ENCODE peak calls at places on chromosome 11, in ten cellular contexts. One of them, this sample, is unnamed.
A peak's percentile ranks its signal among the peaks of the same experiment; 100 is the strongest.

GRCh38 chr11:2584812-2585565 is 114.8 kb downstream of the KCNQ1OT1 start:
- DNase-seq in GM12865: no peak
- DNase-seq in HFF-Myc: no peak
- DNase-seq in PC-9: no peak
- DNase-seq in choroid plexus epithelial cell: no peak
- DNase-seq in foreskin fibroblast: no peak
- DNase-seq in right lobe of liver: no peak
- DNase-seq in spleen: peak; percentile 71
- DNase-seq in cardiac muscle cell: no peak
- DNase-seq in Peyer's patch: no peak
- DNase-seq in this sample: no peak

GRCh38 chr11:86162257-86162656 is 82.3 kb upstream of the EED start:
- DNase-seq in Peyer's patch: no peak
- DNase-seq in foreskin fibroblast: peak; percentile 85
- DNase-seq in choroid plexus epithelial cell: peak; percentile 87
- DNase-seq in spleen: no peak
- DNase-seq in GM12865: no peak
- DNase-seq in right lobe of liver: no peak
- DNase-seq in HFF-Myc: peak; percentile 71
- DNase-seq in cardiac muscle cell: no peak
- DNase-seq in PC-9: no peak
- DNase-seq in this sample: peak; percentile 46

GRCh38 chr11:68840661-68841653 is 759 bp downstream of the CPT1A start:
- DNase-seq in Peyer's patch: peak; percentile 87
- DNase-seq in PC-9: peak; percentile 62
- DNase-seq in HFF-Myc: no peak
- DNase-seq in cardiac muscle cell: peak; percentile 33
- DNase-seq in choroid plexus epithelial cell: peak; percentile 53
- DNase-seq in spleen: peak; percentile 93
- DNase-seq in GM12865: peak; percentile 44
- DNase-seq in foreskin fibroblast: peak; percentile 35
- DNase-seq in right lobe of liver: peak; percentile 90
- DNase-seq in this sample: no peak

GRCh38 chr11:794766-795637 is 3.1 kb downstream of the SLC25A22 start:
- DNase-seq in choroid plexus epithelial cell: no peak
- DNase-seq in foreskin fibroblast: no peak
- DNase-seq in right lobe of liver: no peak
- DNase-seq in PC-9: peak; percentile 35
- DNase-seq in GM12865: peak; percentile 41
- DNase-seq in HFF-Myc: no peak
- DNase-seq in cardiac muscle cell: no peak
- DNase-seq in spleen: peak; percentile 83
- DNase-seq in Peyer's patch: peak; percentile 65
- DNase-seq in this sample: no peak

GRCh38 chr11:17412488-17413180 is 24.2 kb upstream of the KCNJ11 start:
- DNase-seq in GM12865: no peak
- DNase-seq in HFF-Myc: no peak
- DNase-seq in cardiac muscle cell: no peak
- DNase-seq in right lobe of liver: no peak
- DNase-seq in foreskin fibroblast: no peak
- DNase-seq in Peyer's patch: peak; percentile 39
- DNase-seq in spleen: peak; percentile 44
- DNase-seq in choroid plexus epithelial cell: no peak
- DNase-seq in PC-9: no peak
- DNase-seq in this sample: no peak

GRCh38 chr11:87753143-87753542 is 422.1 kb downstream of the RAB38 start:
- DNase-seq in spleen: no peak
- DNase-seq in PC-9: no peak
- DNase-seq in cardiac muscle cell: no peak
- DNase-seq in choroid plexus epithelial cell: no peak
- DNase-seq in Peyer's patch: no peak
- DNase-seq in GM12865: no peak
- DNase-seq in foreskin fibroblast: no peak
- DNase-seq in right lobe of liver: no peak
- DNase-seq in HFF-Myc: no peak
- DNase-seq in this sample: no peak

GRCh38 chr11:11989774-11990744 is 18.4 kb downstream of the DKK3 start:
- DNase-seq in spleen: no peak
- DNase-seq in Peyer's patch: no peak
- DNase-seq in right lobe of liver: no peak
- DNase-seq in PC-9: no peak
- DNase-seq in cardiac muscle cell: no peak
- DNase-seq in foreskin fibroblast: peak; percentile 29
- DNase-seq in GM12865: no peak
- DNase-seq in choroid plexus epithelial cell: no peak
- DNase-seq in HFF-Myc: no peak
- DNase-seq in this sample: no peak

GRCh38 chr11:102967497-102967896 is 12.0 kb upstream of the MMP13 start:
- DNase-seq in GM12865: no peak
- DNase-seq in right lobe of liver: no peak
- DNase-seq in choroid plexus epithelial cell: no peak
- DNase-seq in spleen: no peak
- DNase-seq in foreskin fibroblast: no peak
- DNase-seq in cardiac muscle cell: no peak
- DNase-seq in HFF-Myc: no peak
- DNase-seq in Peyer's patch: no peak
- DNase-seq in PC-9: no peak
- DNase-seq in this sample: no peak

GRCh38 chr11:113778111-113778910 is 1.3 kb upstream of the CLDN25 start:
- DNase-seq in foreskin fibroblast: peak; percentile 39
- DNase-seq in spleen: no peak
- DNase-seq in GM12865: no peak
- DNase-seq in HFF-Myc: no peak
- DNase-seq in right lobe of liver: peak; percentile 63
- DNase-seq in PC-9: peak; percentile 18
- DNase-seq in Peyer's patch: no peak
- DNase-seq in choroid plexus epithelial cell: peak; percentile 5
- DNase-seq in cardiac muscle cell: peak; percentile 19
- DNase-seq in this sample: no peak

GRCh38 chr11:113773416-113774173 is at the start of gene ZW10:
- DNase-seq in choroid plexus epithelial cell: peak; percentile 99
- DNase-seq in Peyer's patch: peak; percentile 97
- DNase-seq in spleen: peak; percentile 98
- DNase-seq in foreskin fibroblast: peak; percentile 97
- DNase-seq in HFF-Myc: peak; percentile 91
- DNase-seq in PC-9: peak; percentile 96
- DNase-seq in right lobe of liver: peak; percentile 98
- DNase-seq in GM12865: peak; percentile 97
- DNase-seq in cardiac muscle cell: peak; percentile 98
- DNase-seq in this sample: peak; percentile 97

GRCh38 chr11:113771964-113772363 is 1.5 kb downstream of the ZW10 start:
- DNase-seq in PC-9: no peak
- DNase-seq in foreskin fibroblast: no peak
- DNase-seq in cardiac muscle cell: no peak
- DNase-seq in HFF-Myc: no peak
- DNase-seq in GM12865: no peak
- DNase-seq in Peyer's patch: no peak
- DNase-seq in choroid plexus epithelial cell: no peak
- DNase-seq in spleen: no peak
- DNase-seq in right lobe of liver: no peak
- DNase-seq in this sample: no peak

GRCh38 chr11:113773092-113773415 is 438 bp downstream of the ZW10 start:
- DNase-seq in GM12865: no peak
- DNase-seq in spleen: no peak
- DNase-seq in right lobe of liver: no peak
- DNase-seq in foreskin fibroblast: peak; percentile 4
- DNase-seq in cardiac muscle cell: peak; percentile 19
- DNase-seq in Peyer's patch: no peak
- DNase-seq in PC-9: no peak
- DNase-seq in HFF-Myc: no peak
- DNase-seq in choroid plexus epithelial cell: peak; percentile 19
- DNase-seq in this sample: no peak

GRCh38 chr11:113774174-113774503 is 647 bp upstream of the ZW10 start:
- DNase-seq in GM12865: no peak
- DNase-seq in choroid plexus epithelial cell: no peak
- DNase-seq in spleen: no peak
- DNase-seq in cardiac muscle cell: no peak
- DNase-seq in foreskin fibroblast: no peak
- DNase-seq in Peyer's patch: no peak
- DNase-seq in PC-9: no peak
- DNase-seq in HFF-Myc: no peak
- DNase-seq in right lobe of liver: no peak
- DNase-seq in this sample: no peak
- H3K4me3 ChIP-seq in GM12865: peak overlapping the region; percentile 93
- H3K4me3 ChIP-seq in choroid plexus epithelial cell: peak overlapping the region; percentile 76
- H3K4me3 ChIP-seq in spleen: peak overlapping the region; percentile 74
- H3K4me3 ChIP-seq in cardiac muscle cell: peak overlapping the region; percentile 93
- H3K4me3 ChIP-seq in foreskin fibroblast: peak overlapping the region; percentile 92
- H3K4me3 ChIP-seq in Peyer's patch: peak overlapping the region; percentile 72
- H3K4me3 ChIP-seq in PC-9: peak overlapping the region; percentile 79
- H3K4me3 ChIP-seq in HFF-Myc: peak overlapping the region; percentile 96
- H3K4me3 ChIP-seq in right lobe of liver: peak overlapping the region; percentile 79
- H3K4me3 ChIP-seq in this sample: peak overlapping the region; percentile 82

GRCh38 chr11:34151166-34151565 is 45.7 kb downstream of the NAT10 start:
- DNase-seq in spleen: peak; percentile 24
- DNase-seq in right lobe of liver: no peak
- DNase-seq in PC-9: no peak
- DNase-seq in GM12865: no peak
- DNase-seq in foreskin fibroblast: no peak
- DNase-seq in cardiac muscle cell: no peak
- DNase-seq in Peyer's patch: no peak
- DNase-seq in HFF-Myc: no peak
- DNase-seq in choroid plexus epithelial cell: no peak
- DNase-seq in this sample: no peak

GRCh38 chr11:34148504-34149165 is 43.2 kb downstream of the NAT10 start:
- DNase-seq in cardiac muscle cell: no peak
- DNase-seq in right lobe of liver: no peak
- DNase-seq in GM12865: no peak
- DNase-seq in PC-9: no peak
- DNase-seq in spleen: no peak
- DNase-seq in HFF-Myc: no peak
- DNase-seq in foreskin fibroblast: no peak
- DNase-seq in choroid plexus epithelial cell: no peak
- DNase-seq in Peyer's patch: no peak
- DNase-seq in this sample: no peak

GRCh38 chr11:34149274-34149673 is 43.8 kb downstream of the NAT10 start:
- DNase-seq in Peyer's patch: no peak
- DNase-seq in choroid plexus epithelial cell: no peak
- DNase-seq in right lobe of liver: no peak
- DNase-seq in foreskin fibroblast: no peak
- DNase-seq in GM12865: no peak
- DNase-seq in cardiac muscle cell: no peak
- DNase-seq in HFF-Myc: no peak
- DNase-seq in spleen: no peak
- DNase-seq in PC-9: no peak
- DNase-seq in this sample: no peak

GRCh38 chr11:34150494-34151151 is 45.2 kb downstream of the NAT10 start:
- DNase-seq in HFF-Myc: no peak
- DNase-seq in foreskin fibroblast: peak; percentile 54
- DNase-seq in PC-9: no peak
- DNase-seq in GM12865: no peak
- DNase-seq in right lobe of liver: no peak
- DNase-seq in spleen: peak; percentile 48
- DNase-seq in cardiac muscle cell: no peak
- DNase-seq in Peyer's patch: no peak
- DNase-seq in choroid plexus epithelial cell: no peak
- DNase-seq in this sample: no peak

GRCh38 chr11:34149786-34150185 is 44.4 kb downstream of the NAT10 start:
- DNase-seq in PC-9: peak; percentile 33
- DNase-seq in spleen: no peak
- DNase-seq in foreskin fibroblast: no peak
- DNase-seq in cardiac muscle cell: no peak
- DNase-seq in choroid plexus epithelial cell: peak; percentile 29
- DNase-seq in GM12865: no peak
- DNase-seq in HFF-Myc: no peak
- DNase-seq in Peyer's patch: no peak
- DNase-seq in right lobe of liver: no peak
- DNase-seq in this sample: no peak
- TF ChIP-seq CTCF in PC-9: peak; percentile 49
- TF ChIP-seq CTCF in spleen: no peak
- TF ChIP-seq CTCF in foreskin fibroblast: peak; percentile 46
- TF ChIP-seq CTCF in cardiac muscle cell: peak; percentile 42
- TF ChIP-seq CTCF in choroid plexus epithelial cell: peak; percentile 53
- TF ChIP-seq CTCF in GM12865: peak; percentile 12
- TF ChIP-seq CTCF in HFF-Myc: peak; percentile 53
- TF ChIP-seq CTCF in Peyer's patch: peak; percentile 19
- TF ChIP-seq CTCF in right lobe of liver: peak; percentile 11
- TF ChIP-seq CTCF in this sample: peak; percentile 52

DNA sequence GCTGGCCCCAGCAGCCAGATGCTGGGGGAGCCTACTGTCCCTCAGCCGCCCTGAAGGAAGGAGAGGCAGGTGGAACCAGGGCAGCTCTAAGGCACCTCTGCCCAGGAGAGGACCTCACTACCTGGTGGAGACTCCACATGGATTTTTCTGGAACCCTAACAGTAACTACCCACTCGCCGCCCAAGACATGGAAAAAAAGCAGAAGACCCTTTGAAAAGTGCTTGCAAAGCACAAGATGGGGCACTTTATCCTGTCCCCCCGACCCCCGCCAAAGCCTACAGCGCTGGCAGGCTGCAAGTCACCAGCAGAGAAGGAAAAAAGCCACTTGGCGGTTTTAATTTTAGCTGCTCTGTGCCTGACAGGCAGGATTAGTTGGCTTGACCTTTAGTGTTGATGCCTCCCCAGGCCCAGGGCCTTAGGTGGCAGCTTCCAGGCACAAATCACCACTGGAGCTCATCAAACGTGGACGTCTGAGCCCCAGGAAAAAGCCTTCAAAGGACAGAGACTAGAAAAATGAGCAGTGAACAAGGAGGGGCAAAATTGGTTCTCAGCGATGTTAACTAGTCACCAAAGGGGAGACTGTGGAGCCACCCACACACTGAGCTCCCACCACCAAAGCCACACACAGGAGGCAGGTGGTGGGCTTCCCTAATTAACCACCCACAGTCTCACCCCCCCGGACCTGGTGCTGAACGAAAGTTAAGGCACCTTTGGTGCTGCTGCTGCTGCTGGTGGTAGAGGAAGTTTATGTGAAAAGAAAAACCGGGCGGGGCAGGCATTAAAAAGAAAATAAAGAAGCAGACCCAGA is 4.2 kb upstream of the PYGM start:
- DNase-seq in spleen: peak; percentile 88
- DNase-seq in choroid plexus epithelial cell: no peak
- DNase-seq in Peyer's patch: no peak
- DNase-seq in PC-9: no peak
- DNase-seq in foreskin fibroblast: no peak
- DNase-seq in GM12865: no peak
- DNase-seq in HFF-Myc: no peak
- DNase-seq in right lobe of liver: no peak
- DNase-seq in cardiac muscle cell: peak; percentile 53
- DNase-seq in this sample: no peak
- H3K4me3 ChIP-seq in spleen: no peak overlapping the region
- H3K4me3 ChIP-seq in choroid plexus epithelial cell: no peak overlapping the region
- H3K4me3 ChIP-seq in Peyer's patch: no peak overlapping the region
- H3K4me3 ChIP-seq in PC-9: no peak overlapping the region
- H3K4me3 ChIP-seq in foreskin fibroblast: no peak overlapping the region
- H3K4me3 ChIP-seq in GM12865: no peak overlapping the region
- H3K4me3 ChIP-seq in HFF-Myc: no peak overlapping the region
- H3K4me3 ChIP-seq in right lobe of liver: no peak overlapping the region
- H3K4me3 ChIP-seq in cardiac muscle cell: no peak overlapping the region
- H3K4me3 ChIP-seq in this sample: no peak overlapping the region

GRCh38 chr11:124898711-124899110 is 1.0 kb upstream of the ROBO4 start:
- DNase-seq in spleen: peak; percentile 84
- DNase-seq in choroid plexus epithelial cell: no peak
- DNase-seq in HFF-Myc: peak; percentile 61
- DNase-seq in Peyer's patch: no peak
- DNase-seq in cardiac muscle cell: no peak
- DNase-seq in PC-9: no peak
- DNase-seq in right lobe of liver: no peak
- DNase-seq in GM12865: no peak
- DNase-seq in foreskin fibroblast: peak; percentile 84
- DNase-seq in this sample: peak; percentile 45

GRCh38 chr11:124896821-124897391 is 759 bp downstream of the ROBO4 start:
- DNase-seq in right lobe of liver: no peak
- DNase-seq in PC-9: no peak
- DNase-seq in Peyer's patch: no peak
- DNase-seq in foreskin fibroblast: no peak
- DNase-seq in choroid plexus epithelial cell: no peak
- DNase-seq in HFF-Myc: no peak
- DNase-seq in cardiac muscle cell: no peak
- DNase-seq in GM12865: no peak
- DNase-seq in spleen: no peak
- DNase-seq in this sample: no peak

GRCh38 chr11:124900464-124900863 is 2.8 kb upstream of the ROBO4 start:
- DNase-seq in choroid plexus epithelial cell: peak; percentile 83
- DNase-seq in foreskin fibroblast: peak; percentile 93
- DNase-seq in right lobe of liver: no peak
- DNase-seq in PC-9: peak; percentile 42
- DNase-seq in cardiac muscle cell: no peak
- DNase-seq in spleen: no peak
- DNase-seq in Peyer's patch: no peak
- DNase-seq in GM12865: no peak
- DNase-seq in HFF-Myc: peak; percentile 85
- DNase-seq in this sample: peak; percentile 50

GRCh38 chr11:124897681-124898680 is at the start of gene ROBO4:
- DNase-seq in spleen: peak; percentile 87
- DNase-seq in PC-9: no peak
- DNase-seq in choroid plexus epithelial cell: peak; percentile 89
- DNase-seq in foreskin fibroblast: peak; percentile 91
- DNase-seq in Peyer's patch: no peak
- DNase-seq in HFF-Myc: peak; percentile 82
- DNase-seq in right lobe of liver: no peak
- DNase-seq in cardiac muscle cell: no peak
- DNase-seq in GM12865: no peak
- DNase-seq in this sample: peak; percentile 89

GRCh38 chr11:124899376-124900145 is 1.9 kb upstream of the ROBO4 start:
- DNase-seq in choroid plexus epithelial cell: no peak
- DNase-seq in foreskin fibroblast: no peak
- DNase-seq in HFF-Myc: no peak
- DNase-seq in right lobe of liver: no peak
- DNase-seq in spleen: no peak
- DNase-seq in cardiac muscle cell: no peak
- DNase-seq in PC-9: no peak
- DNase-seq in GM12865: no peak
- DNase-seq in Peyer's patch: no peak
- DNase-seq in this sample: no peak
- TF ChIP-seq CTCF in choroid plexus epithelial cell: no peak
- TF ChIP-seq CTCF in foreskin fibroblast: no peak
- TF ChIP-seq CTCF in HFF-Myc: peak; percentile 21
- TF ChIP-seq CTCF in right lobe of liver: no peak
- TF ChIP-seq CTCF in spleen: no peak
- TF ChIP-seq CTCF in cardiac muscle cell: no peak
- TF ChIP-seq CTCF in PC-9: no peak
- TF ChIP-seq CTCF in GM12865: no peak
- TF ChIP-seq CTCF in Peyer's patch: no peak
- TF ChIP-seq CTCF in this sample: peak; percentile 40

This sample was measured in astrocyte of the cerebellum.